ENCODE peak calls at places on chromosomes 3 and 15, in six cellular contexts. One of them, this sample, is unnamed.

GRCh38 chr15:61028427-61028826 is 200.7 kb downstream of the RORA start:
- DNase-seq in Caco-2: no peak
- DNase-seq in spleen: no peak
- DNase-seq in effector memory CD4-positive, alpha-beta T cell: no peak
- DNase-seq in fibroblast of lung: no peak
- DNase-seq in body of pancreas: no peak
- DNase-seq in this sample: no peak

GRCh38 chr3:38005076-38006020 is 14.8 kb downstream of the VILL start:
- DNase-seq in Caco-2: no peak
- DNase-seq in spleen: peak
- DNase-seq in effector memory CD4-positive, alpha-beta T cell: no peak
- DNase-seq in fibroblast of lung: peak
- DNase-seq in body of pancreas: peak
- DNase-seq in this sample: no peak

GRCh38 chr3:145094355-145094941 is 1066.5 kb downstream of the PLOD2 start:
- DNase-seq in Caco-2: peak
- DNase-seq in spleen: no peak
- DNase-seq in effector memory CD4-positive, alpha-beta T cell: no peak
- DNase-seq in fibroblast of lung: peak
- DNase-seq in body of pancreas: no peak
- DNase-seq in this sample: peak

GRCh38 chr3:4976109-4976508 is 3.1 kb upstream of the BHLHE40 start:
- DNase-seq in Caco-2: peak
- DNase-seq in spleen: peak
- DNase-seq in effector memory CD4-positive, alpha-beta T cell: no peak
- DNase-seq in fibroblast of lung: peak
- DNase-seq in body of pancreas: peak
- DNase-seq in this sample: peak

GRCh38 chr3:189430166-189430565 is 201.0 kb upstream of the TP63 start:
- DNase-seq in Caco-2: no peak
- DNase-seq in spleen: no peak
- DNase-seq in effector memory CD4-positive, alpha-beta T cell: no peak
- DNase-seq in fibroblast of lung: no peak
- DNase-seq in body of pancreas: no peak
- DNase-seq in this sample: no peak

GRCh38 chr3:170730071-170730812 is 139.8 kb downstream of the RPL22L1 start:
- DNase-seq in Caco-2: no peak
- DNase-seq in spleen: no peak
- DNase-seq in effector memory CD4-positive, alpha-beta T cell: no peak
- DNase-seq in fibroblast of lung: no peak
- DNase-seq in body of pancreas: no peak
- DNase-seq in this sample: no peak

GRCh38 chr15:101409621-101410020 is 79.9 kb downstream of the PCSK6 start:
- DNase-seq in Caco-2: no peak
- DNase-seq in spleen: no peak
- DNase-seq in effector memory CD4-positive, alpha-beta T cell: no peak
- DNase-seq in fibroblast of lung: no peak
- DNase-seq in body of pancreas: no peak
- DNase-seq in this sample: no peak

GRCh38 chr15:70397816-70398215 is 300.1 kb upstream of the TLE3 start:
- DNase-seq in Caco-2: no peak
- DNase-seq in spleen: no peak
- DNase-seq in effector memory CD4-positive, alpha-beta T cell: no peak
- DNase-seq in fibroblast of lung: no peak
- DNase-seq in body of pancreas: no peak
- DNase-seq in this sample: no peak

GRCh38 chr15:67049351-67050044 is 15.9 kb upstream of the SMAD3 start:
- DNase-seq in Caco-2: peak
- DNase-seq in spleen: no peak
- DNase-seq in effector memory CD4-positive, alpha-beta T cell: no peak
- DNase-seq in fibroblast of lung: peak
- DNase-seq in body of pancreas: peak
- DNase-seq in this sample: no peak

GRCh38 chr3:42836545-42837123 is 27.4 kb downstream of the ACKR2 start:
- DNase-seq in Caco-2: no peak
- DNase-seq in spleen: no peak
- DNase-seq in effector memory CD4-positive, alpha-beta T cell: no peak
- DNase-seq in fibroblast of lung: no peak
- DNase-seq in body of pancreas: no peak
- DNase-seq in this sample: no peak

GRCh38 chr3:47082519-47082918 is 81.4 kb downstream of the SETD2 start:
- DNase-seq in Caco-2: no peak
- DNase-seq in spleen: no peak
- DNase-seq in effector memory CD4-positive, alpha-beta T cell: no peak
- DNase-seq in fibroblast of lung: peak
- DNase-seq in body of pancreas: no peak
- DNase-seq in this sample: no peak

GRCh38 chr15:101093959-101094358 is 157.9 kb downstream of the CHSY1 start:
- DNase-seq in Caco-2: no peak
- DNase-seq in spleen: no peak
- DNase-seq in effector memory CD4-positive, alpha-beta T cell: no peak
- DNase-seq in fibroblast of lung: no peak
- DNase-seq in body of pancreas: no peak
- DNase-seq in this sample: peak

GRCh38 chr3:129576514-129577345 is 29.7 kb downstream of the PLXND1 start:
- DNase-seq in Caco-2: no peak
- DNase-seq in spleen: peak
- DNase-seq in effector memory CD4-positive, alpha-beta T cell: peak
- DNase-seq in fibroblast of lung: no peak
- DNase-seq in body of pancreas: peak
- DNase-seq in this sample: peak

GRCh38 chr3:51799879-51800757 is 21.1 kb upstream of the IQCF6 start:
- DNase-seq in Caco-2: peak
- DNase-seq in spleen: no peak
- DNase-seq in effector memory CD4-positive, alpha-beta T cell: no peak
- DNase-seq in fibroblast of lung: peak
- DNase-seq in body of pancreas: peak
- DNase-seq in this sample: peak

GRCh38 chr3:156659260-156659659 is 15.1 kb upstream of the TIPARP start:
- DNase-seq in Caco-2: no peak
- DNase-seq in spleen: no peak
- DNase-seq in effector memory CD4-positive, alpha-beta T cell: no peak
- DNase-seq in fibroblast of lung: peak
- DNase-seq in body of pancreas: no peak
- DNase-seq in this sample: no peak

GRCh38 chr15:80059786-80060489 is 462 bp downstream of the ZFAND6 start:
- DNase-seq in Caco-2: peak
- DNase-seq in spleen: no peak
- DNase-seq in effector memory CD4-positive, alpha-beta T cell: no peak
- DNase-seq in fibroblast of lung: peak
- DNase-seq in body of pancreas: peak
- DNase-seq in this sample: peak

GRCh38 chr3:138331143-138331894 is 1.7 kb upstream of the NME9 start:
- DNase-seq in Caco-2: peak
- DNase-seq in spleen: no peak
- DNase-seq in effector memory CD4-positive, alpha-beta T cell: no peak
- DNase-seq in fibroblast of lung: no peak
- DNase-seq in body of pancreas: no peak
- DNase-seq in this sample: no peak

GRCh38 chr3:175342196-175342595 is 483.1 kb downstream of the NAALADL2 start:
- DNase-seq in Caco-2: no peak
- DNase-seq in spleen: no peak
- DNase-seq in effector memory CD4-positive, alpha-beta T cell: no peak
- DNase-seq in fibroblast of lung: peak
- DNase-seq in body of pancreas: no peak
- DNase-seq in this sample: peak

GRCh38 chr15:73605759-73606423 is 27.3 kb downstream of the NPTN start:
- DNase-seq in Caco-2: no peak
- DNase-seq in spleen: no peak
- DNase-seq in effector memory CD4-positive, alpha-beta T cell: no peak
- DNase-seq in fibroblast of lung: no peak
- DNase-seq in body of pancreas: no peak
- DNase-seq in this sample: no peak

GRCh38 chr3:38658886-38659285 is 9.4 kb upstream of the SCN5A start:
- DNase-seq in Caco-2: no peak
- DNase-seq in spleen: no peak
- DNase-seq in effector memory CD4-positive, alpha-beta T cell: no peak
- DNase-seq in fibroblast of lung: no peak
- DNase-seq in body of pancreas: no peak
- DNase-seq in this sample: no peak

GRCh38 chr15:78415284-78415683 is 22.7 kb upstream of the IREB2 start:
- DNase-seq in Caco-2: peak
- DNase-seq in spleen: no peak
- DNase-seq in effector memory CD4-positive, alpha-beta T cell: no peak
- DNase-seq in fibroblast of lung: peak
- DNase-seq in body of pancreas: no peak
- DNase-seq in this sample: no peak

GRCh38 chr3:41900265-41900664 is 61.6 kb downstream of the ULK4 start:
- DNase-seq in Caco-2: no peak
- DNase-seq in spleen: no peak
- DNase-seq in effector memory CD4-positive, alpha-beta T cell: no peak
- DNase-seq in fibroblast of lung: peak
- DNase-seq in body of pancreas: no peak
- DNase-seq in this sample: no peak

GRCh38 chr3:49006591-49007067 is 562 bp upstream of the WDR6 start:
- DNase-seq in Caco-2: no peak
- DNase-seq in spleen: no peak
- DNase-seq in effector memory CD4-positive, alpha-beta T cell: no peak
- DNase-seq in fibroblast of lung: peak
- DNase-seq in body of pancreas: peak
- DNase-seq in this sample: no peak

GRCh38 chr3:184582583-184582982 is 21.0 kb downstream of the EPHB3 start:
- DNase-seq in Caco-2: no peak
- DNase-seq in spleen: no peak
- DNase-seq in effector memory CD4-positive, alpha-beta T cell: no peak
- DNase-seq in fibroblast of lung: no peak
- DNase-seq in body of pancreas: no peak
- DNase-seq in this sample: no peak

GRCh38 chr15:51883436-51883835 is 54.0 kb downstream of the TMOD3 start:
- DNase-seq in Caco-2: no peak
- DNase-seq in spleen: no peak
- DNase-seq in effector memory CD4-positive, alpha-beta T cell: no peak
- DNase-seq in fibroblast of lung: peak
- DNase-seq in body of pancreas: no peak
- DNase-seq in this sample: no peak

GRCh38 chr3:126104028-126104635 is 20.2 kb upstream of the SLC41A3 start:
- DNase-seq in Caco-2: no peak
- DNase-seq in spleen: peak
- DNase-seq in effector memory CD4-positive, alpha-beta T cell: no peak
- DNase-seq in fibroblast of lung: no peak
- DNase-seq in body of pancreas: no peak
- DNase-seq in this sample: no peak

GRCh38 chr3:117141821-117142220 is 432.2 kb downstream of the TUSC7 start:
- DNase-seq in Caco-2: no peak
- DNase-seq in spleen: no peak
- DNase-seq in effector memory CD4-positive, alpha-beta T cell: no peak
- DNase-seq in fibroblast of lung: no peak
- DNase-seq in body of pancreas: no peak
- DNase-seq in this sample: no peak

GRCh38 chr3:137772231-137772617 is 8.1 kb downstream of the SOX14 start:
- DNase-seq in Caco-2: no peak
- DNase-seq in spleen: no peak
- DNase-seq in effector memory CD4-positive, alpha-beta T cell: no peak
- DNase-seq in fibroblast of lung: no peak
- DNase-seq in body of pancreas: no peak
- DNase-seq in this sample: no peak

GRCh38 chr3:97658670-97659285 is 105.8 kb upstream of the ARL6 start:
- DNase-seq in Caco-2: peak
- DNase-seq in spleen: no peak
- DNase-seq in effector memory CD4-positive, alpha-beta T cell: no peak
- DNase-seq in fibroblast of lung: peak
- DNase-seq in body of pancreas: no peak
- DNase-seq in this sample: peak

GRCh38 chr15:74010929-74011540 is 16.5 kb downstream of the PML start:
- DNase-seq in Caco-2: peak
- DNase-seq in spleen: no peak
- DNase-seq in effector memory CD4-positive, alpha-beta T cell: no peak
- DNase-seq in fibroblast of lung: peak
- DNase-seq in body of pancreas: no peak
- DNase-seq in this sample: no peak

GRCh38 chr15:48352474-48353072 is 21.3 kb downstream of the DUT start:
- DNase-seq in Caco-2: peak
- DNase-seq in spleen: no peak
- DNase-seq in effector memory CD4-positive, alpha-beta T cell: peak
- DNase-seq in fibroblast of lung: peak
- DNase-seq in body of pancreas: peak
- DNase-seq in this sample: peak
- H3K4me3 ChIP-seq in Caco-2: no peak
- H3K4me3 ChIP-seq in spleen: no peak
- H3K4me3 ChIP-seq in effector memory CD4-positive, alpha-beta T cell: no peak
- H3K4me3 ChIP-seq in fibroblast of lung: no peak
- H3K4me3 ChIP-seq in body of pancreas: no peak
- H3K4me3 ChIP-seq in this sample: no peak

GRCh38 chr3:133037440-133037839 is 751 bp upstream of the TMEM108 start:
- DNase-seq in Caco-2: no peak
- DNase-seq in spleen: no peak
- DNase-seq in effector memory CD4-positive, alpha-beta T cell: no peak
- DNase-seq in fibroblast of lung: no peak
- DNase-seq in body of pancreas: no peak
- DNase-seq in this sample: no peak
- H3K4me3 ChIP-seq in Caco-2: no peak
- H3K4me3 ChIP-seq in spleen: peak
- H3K4me3 ChIP-seq in effector memory CD4-positive, alpha-beta T cell: no peak
- H3K4me3 ChIP-seq in fibroblast of lung: no peak
- H3K4me3 ChIP-seq in body of pancreas: no peak
- H3K4me3 ChIP-seq in this sample: no peak

DNA sequence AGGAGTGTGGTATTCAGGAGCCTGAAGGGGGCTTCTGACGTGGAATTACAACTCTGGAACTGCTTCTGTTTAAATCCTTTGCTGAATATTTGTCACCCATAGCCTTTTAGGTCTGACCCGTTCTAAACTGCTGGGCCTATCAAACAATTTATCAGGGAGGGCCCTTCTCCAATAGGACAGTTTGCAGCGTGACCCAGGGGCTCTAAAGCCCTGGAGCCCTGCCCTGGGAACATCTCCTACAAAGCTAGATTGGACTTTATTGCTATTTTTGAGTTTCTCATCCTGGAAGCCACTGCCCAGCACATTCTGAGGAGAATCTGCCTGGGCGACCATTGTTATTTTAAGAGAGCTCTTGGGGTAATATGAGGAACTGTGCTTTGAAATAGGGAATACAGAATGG is 35.5 kb downstream of the KLF13 start:
- DNase-seq in Caco-2: no peak
- DNase-seq in spleen: no peak
- DNase-seq in effector memory CD4-positive, alpha-beta T cell: no peak
- DNase-seq in fibroblast of lung: no peak
- DNase-seq in body of pancreas: no peak
- DNase-seq in this sample: no peak
- H3K4me3 ChIP-seq in Caco-2: no peak
- H3K4me3 ChIP-seq in spleen: peak
- H3K4me3 ChIP-seq in effector memory CD4-positive, alpha-beta T cell: peak
- H3K4me3 ChIP-seq in fibroblast of lung: no peak
- H3K4me3 ChIP-seq in body of pancreas: no peak
- H3K4me3 ChIP-seq in this sample: peak

DNA sequence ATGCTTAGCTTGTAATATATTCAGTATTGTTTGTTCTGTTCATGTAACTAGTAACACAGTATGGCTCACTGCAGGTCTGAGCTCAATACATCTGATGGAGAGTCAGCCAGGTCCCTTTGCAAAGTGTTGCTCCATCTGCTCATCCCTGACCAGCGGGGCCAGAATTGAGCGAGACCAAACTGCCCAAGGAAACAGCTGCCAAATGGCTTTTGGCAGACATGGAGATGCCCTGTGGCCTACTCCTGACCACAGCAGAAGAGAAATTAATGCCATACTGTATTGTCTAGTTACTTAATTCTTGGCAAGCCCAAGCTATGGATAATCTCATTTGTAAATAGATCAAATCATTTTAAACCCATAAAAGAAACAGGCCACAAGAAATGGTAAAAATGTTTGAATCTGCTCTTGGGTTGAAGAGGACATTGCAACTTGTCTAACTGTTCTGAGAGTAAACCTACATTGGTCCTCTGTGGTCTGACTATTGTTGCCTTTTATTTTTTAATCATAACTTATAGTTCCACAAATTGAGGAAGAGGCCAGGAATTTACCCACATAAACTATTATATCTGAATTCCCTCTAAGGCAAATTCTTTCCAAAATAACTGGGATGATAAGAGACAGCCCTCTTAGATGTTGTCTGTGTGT is 209.5 kb downstream of the EBLN2 start:
- DNase-seq in Caco-2: no peak
- DNase-seq in spleen: no peak
- DNase-seq in effector memory CD4-positive, alpha-beta T cell: no peak
- DNase-seq in fibroblast of lung: peak
- DNase-seq in body of pancreas: peak
- DNase-seq in this sample: no peak
- H3K4me3 ChIP-seq in Caco-2: no peak
- H3K4me3 ChIP-seq in spleen: no peak
- H3K4me3 ChIP-seq in effector memory CD4-positive, alpha-beta T cell: no peak
- H3K4me3 ChIP-seq in fibroblast of lung: no peak
- H3K4me3 ChIP-seq in body of pancreas: no peak
- H3K4me3 ChIP-seq in this sample: no peak